ENCODE peak calls at places on chromosomes 16 and 17, in four cellular contexts. B is A549, W is testis, S is lower leg skin. Q is an unnamed sample.
A peak's percentile ranks its signal among the peaks of the same experiment; 100 is the strongest.

GRCh38 chr17:74042744-74043486 is 160.6 kb upstream of the RPL38 start:
- DNase-seq in B (peak; percentile 99), W (no peak), S (no peak), Q (peak; percentile 7)

GRCh38 chr17:43661699-43662431 is at the start of gene MEOX1:
- DNase-seq in S (no peak), W (no peak), B (no peak), Q (no peak)

GRCh38 chr17:3914319-3914685 is 2.0 kb downstream of the P2RX1 start:
- DNase-seq in S (no peak), B (no peak), W (no peak), Q (no peak)

GRCh38 chr17:66373944-66374817 is 71.8 kb downstream of the PRKCA start:
- DNase-seq in S (no peak), B (no peak), W (peak; percentile 64), Q (peak; percentile 86)

GRCh38 chr16:73817500-73817899 is 479.1 kb upstream of the PSMD7 start:
- DNase-seq in S (no peak), W (no peak), B (no peak), Q (no peak)

GRCh38 chr16:57479043-57479421 is 7.3 kb downstream of the DOK4 start:
- DNase-seq in W (no peak), S (no peak), B (no peak), Q (no peak)

GRCh38 chr17:2690165-2691068 is 21.1 kb downstream of the CLUH start:
- DNase-seq in S (peak; percentile 82), W (peak; percentile 16), B (no peak), Q (no peak)

GRCh38 chr17:57242148-57242547 is 14.2 kb upstream of the MSI2 start:
- DNase-seq in B (no peak), S (no peak), W (peak; percentile 67), Q (no peak)

GRCh38 chr17:54969658-54970572 is 1.4 kb downstream of the STXBP4 start:
- DNase-seq in B (no peak), W (no peak), S (no peak), Q (peak; percentile 36)

GRCh38 chr16:27377666-27378485 is 24.1 kb upstream of the IL21R start:
- DNase-seq in S (peak; percentile 66), B (no peak), W (no peak), Q (no peak)

GRCh38 chr16:27374231-27374793 is 27.7 kb upstream of the IL21R start:
- DNase-seq in B (no peak), W (no peak), S (peak; percentile 70), Q (no peak)

GRCh38 chr16:27373312-27373711 is 28.7 kb upstream of the IL21R start:
- DNase-seq in W (no peak), S (peak; percentile 40), B (no peak), Q (no peak)

GRCh38 chr16:27378871-27379580 is 22.9 kb upstream of the IL21R start:
- DNase-seq in W (no peak), S (peak; percentile 68), B (no peak), Q (no peak)

GRCh38 chr16:27374794-27375499 is 27.0 kb upstream of the IL21R start:
- DNase-seq in W (peak; percentile 80), S (peak; percentile 91), B (peak; percentile 81), Q (peak; percentile 56)
- TF ChIP-seq POLR2A in W (no peak), S (no peak), B (no peak), Q (no peak)

GRCh38 chr17:28950017-28950751 is 1.1 kb downstream of the PHF12 start:
- DNase-seq in W (peak; percentile 63), B (peak; percentile 48), S (peak; percentile 92), Q (peak; percentile 71)

GRCh38 chr17:28950752-28951427 is 428 bp downstream of the PHF12 start:
- DNase-seq in B (no peak), W (no peak), S (peak; percentile 89), Q (no peak)

GRCh38 chr17:28953444-28954118 is 2.3 kb upstream of the PHF12 start:
- DNase-seq in B (peak; percentile 72), S (peak; percentile 89), W (peak; percentile 69), Q (peak; percentile 42)

GRCh38 chr17:28951991-28952975 is 965 bp upstream of the PHF12 start:
- DNase-seq in W (peak; percentile 100), S (peak; percentile 99), B (peak; percentile 100), Q (peak; percentile 99)

GRCh38 chr17:28951428-28951990 is at the start of gene PHF12:
- DNase-seq in S (peak; percentile 100), W (peak; percentile 99), B (peak; percentile 100), Q (peak; percentile 100)
- TF ChIP-seq POLR2A in S (no peak), W (peak; percentile 37), B (peak; percentile 40), Q (no peak)

GRCh38 chr17:8038954-8039610 is at the start of gene ALOX15B:
- DNase-seq in B (no peak), W (no peak), S (peak; percentile 83), Q (no peak)
- TF ChIP-seq POLR2A in B (no peak), W (no peak), S (no peak), Q (no peak)

GRCh38 chr17:42577532-42578281 is at the start of gene PSMC3IP:
- DNase-seq in B (peak; percentile 99), S (peak; percentile 99), W (peak; percentile 97), Q (peak; percentile 97)
- TF ChIP-seq POLR2A in B (peak; percentile 82), S (no peak), W (no peak), Q (peak; percentile 85)

GRCh38 chr17:37605813-37606505 is 3.3 kb downstream of the SYNRG start:
- DNase-seq in W (no peak), B (no peak), S (no peak), Q (no peak)
- TF ChIP-seq POLR2A in W (no peak), B (no peak), S (no peak), Q (no peak)

GRCh38 chr16:78844028-78844427 is 744.6 kb downstream of the WWOX start:
- DNase-seq in S (no peak), W (no peak), B (no peak), Q (no peak)

GRCh38 chr16:78837706-78838105 is 738.3 kb downstream of the WWOX start:
- DNase-seq in S (no peak), B (no peak), W (no peak), Q (no peak)

GRCh38 chr16:78844682-78845081 is 745.2 kb downstream of the WWOX start:
- DNase-seq in S (no peak), B (no peak), W (no peak), Q (no peak)

DNA sequence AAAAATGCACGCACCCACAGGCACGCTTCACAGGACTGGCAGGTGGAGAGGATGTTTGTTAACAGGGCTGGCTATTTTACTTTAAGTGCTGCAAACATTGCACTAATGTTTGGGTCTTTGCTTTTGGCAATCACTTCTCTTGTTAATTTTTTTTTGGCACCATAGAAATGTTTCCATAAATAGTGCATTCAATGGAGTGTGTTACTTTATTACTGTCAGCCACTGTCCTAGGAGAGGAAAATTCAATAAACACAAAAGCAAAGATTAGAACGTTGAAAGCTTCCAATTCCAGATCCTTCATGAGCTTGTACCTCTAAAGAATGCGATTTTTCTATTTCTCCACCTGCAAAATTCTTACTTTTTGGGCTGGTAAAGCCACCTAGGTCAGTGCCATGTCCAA is 743.5 kb downstream of the WWOX start:
- DNase-seq in S (no peak), B (no peak), W (no peak), Q (no peak)
- TF ChIP-seq POLR2A in S (no peak), B (no peak), W (no peak), Q (no peak)

DNA sequence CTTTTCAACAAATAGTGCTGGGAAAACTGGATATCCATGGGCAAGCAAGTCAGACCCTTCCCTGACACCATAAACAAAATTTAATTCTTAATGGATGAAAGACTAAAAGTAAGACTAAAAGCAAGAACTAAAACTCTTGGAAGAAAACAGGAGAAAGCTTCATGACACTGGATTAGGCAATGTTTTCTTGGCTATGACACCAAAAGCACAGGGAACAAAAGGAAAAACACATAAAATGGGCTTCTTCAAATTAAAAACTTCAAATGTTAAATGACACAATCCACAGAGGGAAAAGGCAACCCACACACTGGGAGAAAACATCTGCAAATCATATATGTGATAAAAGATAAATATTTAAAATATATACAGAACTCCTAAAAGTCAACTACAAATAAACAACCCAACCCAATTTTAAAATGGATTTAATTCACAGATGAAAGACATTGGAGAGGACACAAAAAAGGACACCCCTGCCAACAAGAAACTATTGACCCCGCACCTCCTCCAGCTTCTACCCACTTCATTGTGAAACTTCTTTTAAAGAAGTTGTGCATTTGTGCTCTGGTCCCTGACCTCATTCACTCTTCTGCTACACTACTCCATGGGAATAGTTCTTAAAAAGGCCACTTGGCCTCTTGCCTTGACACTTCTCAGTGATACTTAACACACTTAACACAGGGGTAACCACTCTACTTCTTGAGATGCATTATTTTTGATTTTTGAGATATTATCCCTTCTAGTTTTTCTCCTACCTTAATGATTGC is 80.3 kb downstream of the TRIM37 start:
- DNase-seq in W (no peak), S (no peak), B (no peak), Q (no peak)
- TF ChIP-seq POLR2A in W (no peak), S (no peak), B (no peak), Q (no peak)

DNA sequence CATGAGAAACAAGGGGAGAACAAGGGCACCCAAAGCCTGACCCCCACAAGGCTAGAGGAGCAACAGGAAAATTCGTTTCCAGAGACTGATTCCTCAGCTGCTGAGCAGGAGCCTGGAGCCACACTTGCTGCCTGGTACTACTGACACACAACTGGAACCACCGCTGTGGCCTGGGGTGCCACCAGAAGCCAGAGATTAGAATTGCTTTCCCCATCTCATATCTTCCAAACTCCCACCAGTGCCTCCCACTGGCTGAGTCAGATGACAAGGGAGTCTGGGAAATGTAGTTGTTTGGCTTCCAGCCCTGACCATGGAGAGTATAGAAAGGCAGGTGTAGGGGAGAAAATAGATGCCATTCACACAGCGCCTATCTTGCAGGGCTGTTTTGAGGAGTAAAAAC is 4.1 kb upstream of the TMEM11 start:
- DNase-seq in W (no peak), S (no peak), B (no peak), Q (peak; percentile 71)
- TF ChIP-seq POLR2A in W (no peak), S (no peak), B (no peak), Q (no peak)

Q was measured in erythroblast.